ENCODE peak calls at places on chromosome 4, in ten cellular contexts. One of them, this sample, is unnamed.

GRCh38 chr4:84218002-84218401 is 281.1 kb downstream of the NKX6-1 start:
- DNase-seq in IMR-90: no peak
- DNase-seq in mammary epithelial cell: no peak
- DNase-seq in cardiac fibroblast: no peak
- DNase-seq in Calu3: no peak
- DNase-seq in glutamatergic neuron: no peak
- DNase-seq in cardiac muscle cell: no peak
- DNase-seq in esophagus squamous epithelium: no peak
- DNase-seq in nephron progenitor cell: no peak
- DNase-seq in activated CD8-positive, alpha-beta T cell treated with anti-CD3 and anti-CD28 coated beads for 36 hours: no peak
- DNase-seq in this sample: no peak

GRCh38 chr4:14749910-14750309 is 252.4 kb upstream of the CPEB2 start:
- DNase-seq in IMR-90: no peak
- DNase-seq in mammary epithelial cell: peak
- DNase-seq in cardiac fibroblast: peak
- DNase-seq in Calu3: peak
- DNase-seq in glutamatergic neuron: no peak
- DNase-seq in cardiac muscle cell: peak
- DNase-seq in esophagus squamous epithelium: no peak
- DNase-seq in nephron progenitor cell: no peak
- DNase-seq in activated CD8-positive, alpha-beta T cell treated with anti-CD3 and anti-CD28 coated beads for 36 hours: peak
- DNase-seq in this sample: peak

GRCh38 chr4:110332483-110332882 is 134.1 kb upstream of the ELOVL6 start:
- DNase-seq in IMR-90: no peak
- DNase-seq in mammary epithelial cell: no peak
- DNase-seq in cardiac fibroblast: no peak
- DNase-seq in Calu3: no peak
- DNase-seq in glutamatergic neuron: no peak
- DNase-seq in cardiac muscle cell: no peak
- DNase-seq in esophagus squamous epithelium: no peak
- DNase-seq in nephron progenitor cell: no peak
- DNase-seq in activated CD8-positive, alpha-beta T cell treated with anti-CD3 and anti-CD28 coated beads for 36 hours: no peak
- DNase-seq in this sample: no peak

GRCh38 chr4:143406523-143406922 is 69.8 kb downstream of the GAB1 start:
- DNase-seq in IMR-90: no peak
- DNase-seq in mammary epithelial cell: peak
- DNase-seq in cardiac fibroblast: peak
- DNase-seq in Calu3: peak
- DNase-seq in glutamatergic neuron: no peak
- DNase-seq in cardiac muscle cell: no peak
- DNase-seq in esophagus squamous epithelium: peak
- DNase-seq in nephron progenitor cell: no peak
- DNase-seq in activated CD8-positive, alpha-beta T cell treated with anti-CD3 and anti-CD28 coated beads for 36 hours: peak
- DNase-seq in this sample: no peak

GRCh38 chr4:80361329-80361900 is 25.9 kb downstream of the CFAP299 start:
- DNase-seq in IMR-90: peak
- DNase-seq in mammary epithelial cell: peak
- DNase-seq in cardiac fibroblast: peak
- DNase-seq in Calu3: no peak
- DNase-seq in glutamatergic neuron: no peak
- DNase-seq in cardiac muscle cell: peak
- DNase-seq in esophagus squamous epithelium: no peak
- DNase-seq in nephron progenitor cell: no peak
- DNase-seq in activated CD8-positive, alpha-beta T cell treated with anti-CD3 and anti-CD28 coated beads for 36 hours: no peak
- DNase-seq in this sample: peak

GRCh38 chr4:126230244-126230643 is 915.5 kb downstream of the FAT4 start:
- DNase-seq in IMR-90: no peak
- DNase-seq in mammary epithelial cell: no peak
- DNase-seq in cardiac fibroblast: no peak
- DNase-seq in Calu3: no peak
- DNase-seq in glutamatergic neuron: no peak
- DNase-seq in cardiac muscle cell: no peak
- DNase-seq in esophagus squamous epithelium: no peak
- DNase-seq in nephron progenitor cell: no peak
- DNase-seq in activated CD8-positive, alpha-beta T cell treated with anti-CD3 and anti-CD28 coated beads for 36 hours: no peak
- DNase-seq in this sample: no peak

GRCh38 chr4:123399638-123400358 is 3.2 kb downstream of the SPRY1 start:
- DNase-seq in IMR-90: no peak
- DNase-seq in mammary epithelial cell: peak
- DNase-seq in cardiac fibroblast: peak
- DNase-seq in Calu3: no peak
- DNase-seq in glutamatergic neuron: no peak
- DNase-seq in cardiac muscle cell: peak
- DNase-seq in esophagus squamous epithelium: no peak
- DNase-seq in nephron progenitor cell: no peak
- DNase-seq in activated CD8-positive, alpha-beta T cell treated with anti-CD3 and anti-CD28 coated beads for 36 hours: no peak
- DNase-seq in this sample: no peak

GRCh38 chr4:23853986-23854385 is 35.9 kb downstream of the PPARGC1A start:
- DNase-seq in IMR-90: no peak
- DNase-seq in mammary epithelial cell: no peak
- DNase-seq in cardiac fibroblast: no peak
- DNase-seq in Calu3: no peak
- DNase-seq in glutamatergic neuron: no peak
- DNase-seq in cardiac muscle cell: no peak
- DNase-seq in esophagus squamous epithelium: no peak
- DNase-seq in nephron progenitor cell: no peak
- DNase-seq in activated CD8-positive, alpha-beta T cell treated with anti-CD3 and anti-CD28 coated beads for 36 hours: no peak
- DNase-seq in this sample: no peak

GRCh38 chr4:128427832-128428366 is 140.3 kb upstream of the PGRMC2 start:
- DNase-seq in IMR-90: peak
- DNase-seq in mammary epithelial cell: peak
- DNase-seq in cardiac fibroblast: peak
- DNase-seq in Calu3: peak
- DNase-seq in glutamatergic neuron: no peak
- DNase-seq in cardiac muscle cell: no peak
- DNase-seq in esophagus squamous epithelium: no peak
- DNase-seq in nephron progenitor cell: no peak
- DNase-seq in activated CD8-positive, alpha-beta T cell treated with anti-CD3 and anti-CD28 coated beads for 36 hours: no peak
- DNase-seq in this sample: no peak

GRCh38 chr4:140233811-140234696 is 80.1 kb upstream of the MAML3 start:
- DNase-seq in IMR-90: peak
- DNase-seq in mammary epithelial cell: no peak
- DNase-seq in cardiac fibroblast: peak
- DNase-seq in Calu3: no peak
- DNase-seq in glutamatergic neuron: no peak
- DNase-seq in cardiac muscle cell: no peak
- DNase-seq in esophagus squamous epithelium: no peak
- DNase-seq in nephron progenitor cell: no peak
- DNase-seq in activated CD8-positive, alpha-beta T cell treated with anti-CD3 and anti-CD28 coated beads for 36 hours: peak
- DNase-seq in this sample: no peak

GRCh38 chr4:32002037-32002747 is 1282.0 kb downstream of the PCDH7 start:
- DNase-seq in IMR-90: no peak
- DNase-seq in mammary epithelial cell: no peak
- DNase-seq in cardiac fibroblast: no peak
- DNase-seq in Calu3: no peak
- DNase-seq in glutamatergic neuron: no peak
- DNase-seq in cardiac muscle cell: peak
- DNase-seq in esophagus squamous epithelium: no peak
- DNase-seq in nephron progenitor cell: no peak
- DNase-seq in activated CD8-positive, alpha-beta T cell treated with anti-CD3 and anti-CD28 coated beads for 36 hours: no peak
- DNase-seq in this sample: no peak
- TF ChIP-seq CTCF in IMR-90: no peak
- TF ChIP-seq CTCF in mammary epithelial cell: no peak
- TF ChIP-seq CTCF in cardiac fibroblast: no peak
- TF ChIP-seq CTCF in Calu3: no peak
- TF ChIP-seq CTCF in glutamatergic neuron: no peak
- TF ChIP-seq CTCF in cardiac muscle cell: no peak
- TF ChIP-seq CTCF in esophagus squamous epithelium: no peak
- TF ChIP-seq CTCF in nephron progenitor cell: no peak
- TF ChIP-seq CTCF in activated CD8-positive, alpha-beta T cell treated with anti-CD3 and anti-CD28 coated beads for 36 hours: no peak
- TF ChIP-seq CTCF in this sample: no peak

GRCh38 chr4:114180481-114180880 is 201.0 kb upstream of the ARSJ start:
- DNase-seq in IMR-90: peak
- DNase-seq in mammary epithelial cell: no peak
- DNase-seq in cardiac fibroblast: peak
- DNase-seq in Calu3: peak
- DNase-seq in glutamatergic neuron: peak
- DNase-seq in cardiac muscle cell: peak
- DNase-seq in esophagus squamous epithelium: no peak
- DNase-seq in nephron progenitor cell: peak
- DNase-seq in activated CD8-positive, alpha-beta T cell treated with anti-CD3 and anti-CD28 coated beads for 36 hours: peak
- DNase-seq in this sample: no peak
- TF ChIP-seq CTCF in IMR-90: peak
- TF ChIP-seq CTCF in mammary epithelial cell: peak
- TF ChIP-seq CTCF in cardiac fibroblast: peak
- TF ChIP-seq CTCF in Calu3: peak
- TF ChIP-seq CTCF in glutamatergic neuron: no peak
- TF ChIP-seq CTCF in cardiac muscle cell: peak
- TF ChIP-seq CTCF in esophagus squamous epithelium: no peak
- TF ChIP-seq CTCF in nephron progenitor cell: peak
- TF ChIP-seq CTCF in activated CD8-positive, alpha-beta T cell treated with anti-CD3 and anti-CD28 coated beads for 36 hours: peak
- TF ChIP-seq CTCF in this sample: peak

DNA sequence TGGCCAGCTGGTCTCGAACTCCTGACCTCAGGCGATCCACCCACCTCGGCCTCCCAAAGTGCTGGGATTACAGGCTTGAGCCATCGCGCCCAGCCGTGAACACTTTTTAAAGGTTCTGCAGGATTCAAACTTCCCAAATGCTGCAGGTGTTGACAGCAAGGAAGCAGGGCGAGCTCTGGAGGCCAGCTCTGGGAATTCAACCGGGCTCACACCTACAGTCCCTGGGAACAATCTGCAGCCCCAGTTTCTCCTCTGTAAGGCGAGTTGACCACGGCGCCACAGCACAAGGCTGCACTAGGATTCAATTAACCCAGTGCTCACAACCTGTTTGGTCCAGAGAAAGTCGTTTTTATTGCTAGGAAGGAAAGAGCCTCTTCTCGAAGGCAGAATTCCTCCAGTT is 1.6 kb downstream of the MTNR1A start:
- DNase-seq in IMR-90: no peak
- DNase-seq in mammary epithelial cell: no peak
- DNase-seq in cardiac fibroblast: no peak
- DNase-seq in Calu3: no peak
- DNase-seq in glutamatergic neuron: no peak
- DNase-seq in cardiac muscle cell: peak
- DNase-seq in esophagus squamous epithelium: no peak
- DNase-seq in nephron progenitor cell: no peak
- DNase-seq in activated CD8-positive, alpha-beta T cell treated with anti-CD3 and anti-CD28 coated beads for 36 hours: no peak
- DNase-seq in this sample: no peak
- TF ChIP-seq CTCF in IMR-90: no peak
- TF ChIP-seq CTCF in mammary epithelial cell: no peak
- TF ChIP-seq CTCF in cardiac fibroblast: no peak
- TF ChIP-seq CTCF in Calu3: no peak
- TF ChIP-seq CTCF in glutamatergic neuron: no peak
- TF ChIP-seq CTCF in cardiac muscle cell: no peak
- TF ChIP-seq CTCF in esophagus squamous epithelium: no peak
- TF ChIP-seq CTCF in nephron progenitor cell: no peak
- TF ChIP-seq CTCF in activated CD8-positive, alpha-beta T cell treated with anti-CD3 and anti-CD28 coated beads for 36 hours: no peak
- TF ChIP-seq CTCF in this sample: no peak

GRCh38 chr4:7815562-7815961 is 124.1 kb downstream of the AFAP1 start:
- DNase-seq in IMR-90: peak
- DNase-seq in mammary epithelial cell: peak
- DNase-seq in cardiac fibroblast: peak
- DNase-seq in Calu3: no peak
- DNase-seq in glutamatergic neuron: peak
- DNase-seq in cardiac muscle cell: no peak
- DNase-seq in esophagus squamous epithelium: no peak
- DNase-seq in nephron progenitor cell: no peak
- DNase-seq in activated CD8-positive, alpha-beta T cell treated with anti-CD3 and anti-CD28 coated beads for 36 hours: no peak
- DNase-seq in this sample: no peak
- TF ChIP-seq CTCF in IMR-90: peak
- TF ChIP-seq CTCF in mammary epithelial cell: peak
- TF ChIP-seq CTCF in cardiac fibroblast: peak
- TF ChIP-seq CTCF in Calu3: no peak
- TF ChIP-seq CTCF in glutamatergic neuron: no peak
- TF ChIP-seq CTCF in cardiac muscle cell: peak
- TF ChIP-seq CTCF in esophagus squamous epithelium: no peak
- TF ChIP-seq CTCF in nephron progenitor cell: no peak
- TF ChIP-seq CTCF in activated CD8-positive, alpha-beta T cell treated with anti-CD3 and anti-CD28 coated beads for 36 hours: no peak
- TF ChIP-seq CTCF in this sample: no peak

DNA sequence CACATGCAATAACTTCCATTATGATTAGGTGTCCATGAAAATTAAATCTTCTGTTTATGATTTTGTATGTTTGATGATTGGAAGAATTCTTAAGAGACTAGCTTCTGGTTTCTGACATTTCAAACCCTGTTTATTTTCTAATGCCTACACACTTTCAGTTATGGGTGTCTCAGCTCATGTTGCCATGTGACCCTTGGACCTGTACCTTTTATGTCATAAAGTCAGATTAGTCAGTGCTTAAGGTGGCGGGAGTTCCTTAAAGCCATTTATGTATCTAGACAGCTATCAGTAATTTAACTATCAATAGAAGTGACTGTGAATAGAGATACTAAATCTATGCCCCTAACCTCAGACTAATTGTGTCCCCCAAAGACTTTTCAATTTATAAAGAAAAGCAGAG is 155.6 kb downstream of the GBA3 start:
- DNase-seq in IMR-90: no peak
- DNase-seq in mammary epithelial cell: no peak
- DNase-seq in cardiac fibroblast: no peak
- DNase-seq in Calu3: no peak
- DNase-seq in glutamatergic neuron: no peak
- DNase-seq in cardiac muscle cell: no peak
- DNase-seq in esophagus squamous epithelium: no peak
- DNase-seq in nephron progenitor cell: no peak
- DNase-seq in activated CD8-positive, alpha-beta T cell treated with anti-CD3 and anti-CD28 coated beads for 36 hours: no peak
- DNase-seq in this sample: no peak
- TF ChIP-seq CTCF in IMR-90: no peak
- TF ChIP-seq CTCF in mammary epithelial cell: no peak
- TF ChIP-seq CTCF in cardiac fibroblast: no peak
- TF ChIP-seq CTCF in Calu3: no peak
- TF ChIP-seq CTCF in glutamatergic neuron: no peak
- TF ChIP-seq CTCF in cardiac muscle cell: no peak
- TF ChIP-seq CTCF in esophagus squamous epithelium: no peak
- TF ChIP-seq CTCF in nephron progenitor cell: no peak
- TF ChIP-seq CTCF in activated CD8-positive, alpha-beta T cell treated with anti-CD3 and anti-CD28 coated beads for 36 hours: no peak
- TF ChIP-seq CTCF in this sample: no peak

This sample was measured in GM10248.